ENCODE peak calls at places on chromosomes 16 and 17, in five cellular contexts. One of them, this sample, is unnamed.
A peak's percentile ranks its signal among the peaks of the same experiment; 100 is the strongest.

GRCh38 chr17:38455288-38455915 is 27.1 kb downstream of the ARHGAP23 start:
- DNase-seq in H9: peak; percentile 71
- DNase-seq in Panc1: no peak
- DNase-seq in left ventricle myocardium inferior: no peak
- DNase-seq in fibroblast of lung: no peak
- DNase-seq in this sample: no peak

GRCh38 chr16:88353691-88354090 is 29.1 kb upstream of the ZNF469 start:
- DNase-seq in H9: no peak
- DNase-seq in fibroblast of lung: no peak
- DNase-seq in Panc1: no peak
- DNase-seq in left ventricle myocardium inferior: peak; percentile 1
- DNase-seq in this sample: no peak

GRCh38 chr16:63458842-63459241 is 1422.6 kb upstream of the CDH8 start:
- DNase-seq in fibroblast of lung: no peak
- DNase-seq in Panc1: no peak
- DNase-seq in H9: no peak
- DNase-seq in left ventricle myocardium inferior: no peak
- DNase-seq in this sample: no peak

GRCh38 chr16:9647981-9648701 is 534.1 kb downstream of the GRIN2A start:
- DNase-seq in left ventricle myocardium inferior: no peak
- DNase-seq in Panc1: peak; percentile 24
- DNase-seq in fibroblast of lung: peak; percentile 14
- DNase-seq in H9: no peak
- DNase-seq in this sample: no peak

GRCh38 chr17:47649972-47650524 is 329 bp downstream of the KPNB1 start:
- DNase-seq in fibroblast of lung: no peak
- DNase-seq in H9: no peak
- DNase-seq in Panc1: no peak
- DNase-seq in left ventricle myocardium inferior: no peak
- DNase-seq in this sample: no peak

GRCh38 chr17:37234106-37234505 is 141.7 kb upstream of the C17orf78 start:
- DNase-seq in Panc1: no peak
- DNase-seq in fibroblast of lung: peak; percentile 75
- DNase-seq in left ventricle myocardium inferior: no peak
- DNase-seq in H9: no peak
- DNase-seq in this sample: no peak

GRCh38 chr17:29682054-29682453 is 59.3 kb upstream of the CORO6 start:
- DNase-seq in left ventricle myocardium inferior: no peak
- DNase-seq in Panc1: no peak
- DNase-seq in fibroblast of lung: no peak
- DNase-seq in H9: no peak
- DNase-seq in this sample: no peak

GRCh38 chr16:22979038-22979437 is 165.1 kb downstream of the HS3ST2 start:
- DNase-seq in Panc1: no peak
- DNase-seq in fibroblast of lung: no peak
- DNase-seq in H9: no peak
- DNase-seq in left ventricle myocardium inferior: no peak
- DNase-seq in this sample: no peak

GRCh38 chr16:4675864-4676786 is 17.2 kb upstream of the NUDT16L1 start:
- DNase-seq in fibroblast of lung: no peak
- DNase-seq in Panc1: no peak
- DNase-seq in left ventricle myocardium inferior: no peak
- DNase-seq in H9: no peak
- DNase-seq in this sample: no peak

GRCh38 chr16:90012978-90013745 is 6.1 kb downstream of the DBNDD1 start:
- DNase-seq in H9: no peak
- DNase-seq in fibroblast of lung: no peak
- DNase-seq in Panc1: no peak
- DNase-seq in left ventricle myocardium inferior: no peak
- DNase-seq in this sample: no peak

GRCh38 chr17:69757794-69758430 is 317.1 kb upstream of the KCNJ16 start:
- DNase-seq in Panc1: no peak
- DNase-seq in left ventricle myocardium inferior: no peak
- DNase-seq in H9: no peak
- DNase-seq in fibroblast of lung: peak; percentile 89
- DNase-seq in this sample: no peak

GRCh38 chr16:31465788-31466370 is 6.1 kb upstream of the TGFB1I1 start:
- DNase-seq in Panc1: no peak
- DNase-seq in fibroblast of lung: no peak
- DNase-seq in H9: no peak
- DNase-seq in left ventricle myocardium inferior: no peak
- DNase-seq in this sample: peak; percentile 48

GRCh38 chr16:75593825-75594820 is 27.9 kb downstream of the GABARAPL2 start:
- DNase-seq in H9: peak; percentile 79
- DNase-seq in left ventricle myocardium inferior: no peak
- DNase-seq in Panc1: no peak
- DNase-seq in fibroblast of lung: peak; percentile 91
- DNase-seq in this sample: no peak

GRCh38 chr17:50090971-50091950 is 3.9 kb upstream of the PDK2 start:
- DNase-seq in fibroblast of lung: no peak
- DNase-seq in left ventricle myocardium inferior: no peak
- DNase-seq in Panc1: no peak
- DNase-seq in H9: no peak
- DNase-seq in this sample: no peak

GRCh38 chr17:59620518-59621259 is 994 bp downstream of the CLTC start:
- DNase-seq in fibroblast of lung: peak; percentile 33
- DNase-seq in left ventricle myocardium inferior: peak; percentile 30
- DNase-seq in H9: peak; percentile 53
- DNase-seq in Panc1: no peak
- DNase-seq in this sample: no peak

GRCh38 chr16:22189473-22190168 is 16.5 kb upstream of the EEF2K start:
- DNase-seq in Panc1: no peak
- DNase-seq in H9: peak; percentile 48
- DNase-seq in left ventricle myocardium inferior: peak; percentile 66
- DNase-seq in fibroblast of lung: peak; percentile 21
- DNase-seq in this sample: peak; percentile 65

GRCh38 chr16:11835891-11836652 is 15.3 kb downstream of the RSL1D1 start:
- DNase-seq in Panc1: no peak
- DNase-seq in left ventricle myocardium inferior: no peak
- DNase-seq in H9: no peak
- DNase-seq in fibroblast of lung: peak; percentile 69
- DNase-seq in this sample: no peak

GRCh38 chr16:14600164-14600563 is 29.9 kb downstream of the PARN start:
- DNase-seq in left ventricle myocardium inferior: no peak
- DNase-seq in fibroblast of lung: peak; percentile 29
- DNase-seq in H9: no peak
- DNase-seq in Panc1: peak; percentile 17
- DNase-seq in this sample: no peak

GRCh38 chr16:78837706-78838105 is 738.3 kb downstream of the WWOX start:
- DNase-seq in Panc1: no peak
- DNase-seq in H9: no peak
- DNase-seq in left ventricle myocardium inferior: no peak
- DNase-seq in fibroblast of lung: no peak
- DNase-seq in this sample: no peak

GRCh38 chr16:88928405-88929375 is 48.3 kb downstream of the CBFA2T3 start:
- DNase-seq in left ventricle myocardium inferior: no peak
- DNase-seq in H9: no peak
- DNase-seq in Panc1: no peak
- DNase-seq in fibroblast of lung: no peak
- DNase-seq in this sample: no peak

GRCh38 chr17:33284022-33284421 is 9.1 kb downstream of the ASIC2 start:
- DNase-seq in fibroblast of lung: peak; percentile 84
- DNase-seq in H9: no peak
- DNase-seq in left ventricle myocardium inferior: no peak
- DNase-seq in Panc1: peak; percentile 77
- DNase-seq in this sample: no peak

GRCh38 chr16:89317101-89317671 is 99.7 kb downstream of the ZNF778 start:
- DNase-seq in left ventricle myocardium inferior: no peak
- DNase-seq in Panc1: no peak
- DNase-seq in fibroblast of lung: no peak
- DNase-seq in H9: no peak
- DNase-seq in this sample: no peak

GRCh38 chr17:77164483-77165030 is 23.8 kb downstream of the SEC14L1 start:
- DNase-seq in Panc1: no peak
- DNase-seq in left ventricle myocardium inferior: no peak
- DNase-seq in H9: no peak
- DNase-seq in fibroblast of lung: peak; percentile 53
- DNase-seq in this sample: no peak

GRCh38 chr17:22512997-22513538 is 820.7 kb downstream of the KCNJ18 start:
- DNase-seq in left ventricle myocardium inferior: no peak
- DNase-seq in H9: no peak
- DNase-seq in fibroblast of lung: no peak
- DNase-seq in Panc1: no peak
- DNase-seq in this sample: no peak

GRCh38 chr16:51951668-51952298 is 595.2 kb downstream of the TOX3 start:
- DNase-seq in H9: peak; percentile 51
- DNase-seq in left ventricle myocardium inferior: no peak
- DNase-seq in fibroblast of lung: no peak
- DNase-seq in Panc1: no peak
- DNase-seq in this sample: no peak

GRCh38 chr16:88508868-88509748 is 56.0 kb downstream of the ZFPM1 start:
- DNase-seq in fibroblast of lung: no peak
- DNase-seq in Panc1: no peak
- DNase-seq in H9: no peak
- DNase-seq in left ventricle myocardium inferior: no peak
- DNase-seq in this sample: no peak

GRCh38 chr16:57167951-57168350 is 17.9 kb downstream of the PSME3IP1 start:
- DNase-seq in fibroblast of lung: peak; percentile 77
- DNase-seq in H9: no peak
- DNase-seq in Panc1: no peak
- DNase-seq in left ventricle myocardium inferior: no peak
- DNase-seq in this sample: no peak

GRCh38 chr17:6567528-6568185 is 11.3 kb upstream of the PITPNM3 start:
- DNase-seq in fibroblast of lung: no peak
- DNase-seq in H9: peak; percentile 64
- DNase-seq in Panc1: no peak
- DNase-seq in left ventricle myocardium inferior: no peak
- DNase-seq in this sample: no peak

GRCh38 chr16:57852189-57852588 is 49.9 kb upstream of the KIFC3 start:
- DNase-seq in left ventricle myocardium inferior: no peak
- DNase-seq in Panc1: no peak
- DNase-seq in H9: no peak
- DNase-seq in fibroblast of lung: no peak
- DNase-seq in this sample: no peak

GRCh38 chr16:56534847-56535383 is 15.1 kb upstream of the BBS2 start:
- DNase-seq in Panc1: no peak
- DNase-seq in H9: no peak
- DNase-seq in left ventricle myocardium inferior: no peak
- DNase-seq in fibroblast of lung: no peak
- DNase-seq in this sample: no peak

GRCh38 chr16:71722801-71723536 is 1.5 kb downstream of the PHLPP2 start:
- DNase-seq in H9: peak; percentile 86
- DNase-seq in Panc1: no peak
- DNase-seq in left ventricle myocardium inferior: peak; percentile 70
- DNase-seq in fibroblast of lung: peak; percentile 71
- DNase-seq in this sample: peak; percentile 67

GRCh38 chr17:16507918-16508533 is 16.0 kb upstream of the LRRC75A start:
- DNase-seq in left ventricle myocardium inferior: no peak
- DNase-seq in fibroblast of lung: no peak
- DNase-seq in Panc1: no peak
- DNase-seq in H9: no peak
- DNase-seq in this sample: no peak

GRCh38 chr16:4377573-4378146 is 6.0 kb downstream of the VASN start:
- DNase-seq in fibroblast of lung: no peak
- DNase-seq in Panc1: no peak
- DNase-seq in H9: no peak
- DNase-seq in left ventricle myocardium inferior: no peak
- DNase-seq in this sample: no peak

GRCh38 chr16:84047206-84047605 is 4.6 kb upstream of the SLC38A8 start:
- DNase-seq in H9: no peak
- DNase-seq in fibroblast of lung: no peak
- DNase-seq in left ventricle myocardium inferior: no peak
- DNase-seq in Panc1: no peak
- DNase-seq in this sample: no peak

GRCh38 chr16:66549284-66550131 is at the start of gene TK2:
- DNase-seq in left ventricle myocardium inferior: peak; percentile 72
- DNase-seq in H9: peak; percentile 74
- DNase-seq in fibroblast of lung: peak; percentile 73
- DNase-seq in Panc1: no peak
- DNase-seq in this sample: peak; percentile 84

GRCh38 chr17:60900688-60901087 is 223.0 kb downstream of the BCAS3 start:
- DNase-seq in Panc1: no peak
- DNase-seq in fibroblast of lung: no peak
- DNase-seq in left ventricle myocardium inferior: no peak
- DNase-seq in H9: no peak
- DNase-seq in this sample: no peak

GRCh38 chr17:60902399-60902798 is 224.7 kb downstream of the BCAS3 start:
- DNase-seq in fibroblast of lung: peak; percentile 59
- DNase-seq in H9: no peak
- DNase-seq in Panc1: no peak
- DNase-seq in left ventricle myocardium inferior: no peak
- DNase-seq in this sample: no peak

GRCh38 chr17:60899115-60899514 is 221.5 kb downstream of the BCAS3 start:
- DNase-seq in fibroblast of lung: no peak
- DNase-seq in Panc1: no peak
- DNase-seq in H9: no peak
- DNase-seq in left ventricle myocardium inferior: no peak
- DNase-seq in this sample: no peak

GRCh38 chr17:60901806-60902205 is 224.2 kb downstream of the BCAS3 start:
- DNase-seq in H9: no peak
- DNase-seq in left ventricle myocardium inferior: no peak
- DNase-seq in Panc1: no peak
- DNase-seq in fibroblast of lung: peak; percentile 85
- DNase-seq in this sample: no peak

DNA sequence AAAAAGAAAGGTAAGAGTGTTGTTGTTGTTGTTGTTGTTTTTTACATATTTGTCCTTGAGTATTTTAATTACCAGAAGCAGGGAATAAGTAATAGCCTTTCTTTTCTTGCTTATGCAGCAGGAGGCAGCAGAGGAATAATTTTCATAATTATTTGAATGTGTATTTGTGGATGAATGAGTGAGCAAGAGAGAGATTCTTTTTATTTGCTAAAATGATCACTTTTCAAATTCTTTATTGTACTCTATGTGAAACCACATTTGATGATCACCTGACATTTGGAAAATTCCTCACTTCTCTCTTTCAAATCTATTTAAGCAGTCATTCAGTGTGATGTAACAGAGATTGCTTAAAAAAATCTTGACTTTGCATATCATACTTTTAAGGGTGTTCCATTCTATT is 223.6 kb downstream of the BCAS3 start:
- DNase-seq in left ventricle myocardium inferior: no peak
- DNase-seq in fibroblast of lung: peak; percentile 37
- DNase-seq in Panc1: no peak
- DNase-seq in H9: no peak
- DNase-seq in this sample: no peak
- TF ChIP-seq CTCF in left ventricle myocardium inferior: peak; percentile 15
- TF ChIP-seq CTCF in fibroblast of lung: no peak
- TF ChIP-seq CTCF in Panc1: no peak
- TF ChIP-seq CTCF in H9: no peak
- TF ChIP-seq CTCF in this sample: no peak

GRCh38 chr17:1643999-1644492 is 1.5 kb downstream of the SCARF1 start:
- DNase-seq in fibroblast of lung: peak; percentile 28
- DNase-seq in Panc1: no peak
- DNase-seq in H9: no peak
- DNase-seq in left ventricle myocardium inferior: no peak
- DNase-seq in this sample: no peak
- H3K4me1 ChIP-seq in fibroblast of lung: peaks cover 19% of the 10 kb centered on the region
- H3K4me1 ChIP-seq in Panc1: peaks cover 14% of the 10 kb centered on the region
- H3K4me1 ChIP-seq in H9: peaks cover 5% of the 10 kb centered on the region
- H3K4me1 ChIP-seq in left ventricle myocardium inferior: peaks cover 69% of the 10 kb centered on the region
- H3K4me1 ChIP-seq in this sample: peaks cover 23% of the 10 kb centered on the region

GRCh38 chr16:46857261-46857962 is 26.4 kb upstream of the C16orf87 start:
- DNase-seq in fibroblast of lung: peak; percentile 67
- DNase-seq in Panc1: no peak
- DNase-seq in H9: no peak
- DNase-seq in left ventricle myocardium inferior: no peak
- DNase-seq in this sample: no peak
- TF ChIP-seq CTCF in fibroblast of lung: peak; percentile 67
- TF ChIP-seq CTCF in Panc1: peak; percentile 29
- TF ChIP-seq CTCF in H9: peak; percentile 55
- TF ChIP-seq CTCF in left ventricle myocardium inferior: peak; percentile 49
- TF ChIP-seq CTCF in this sample: peak; percentile 56

GRCh38 chr17:40113110-40113960 is 8.4 kb upstream of the MSL1 start:
- DNase-seq in fibroblast of lung: peak; percentile 93
- DNase-seq in Panc1: peak; percentile 84
- DNase-seq in H9: peak; percentile 96
- DNase-seq in left ventricle myocardium inferior: peak; percentile 91
- DNase-seq in this sample: peak; percentile 94
- H3K4me1 ChIP-seq in fibroblast of lung: peaks cover 47% of the 10 kb centered on the region
- H3K4me1 ChIP-seq in Panc1: peaks cover 39% of the 10 kb centered on the region
- H3K4me1 ChIP-seq in H9: peaks cover 15% of the 10 kb centered on the region
- H3K4me1 ChIP-seq in left ventricle myocardium inferior: peaks cover 58% of the 10 kb centered on the region
- H3K4me1 ChIP-seq in this sample: peaks cover 61% of the 10 kb centered on the region